ENCODE peak calls at places on chromosomes 16 and 17, in six cellular contexts. O, U, H, X, E and T are unnamed samples.

GRCh38 chr17:32498362-32498761 is 11.6 kb downstream of the CDK5R1 start:
- DNase-seq in H (no peak), O (no peak), U (no peak), X (no peak), E (no peak), T (no peak)

GRCh38 chr16:27724491-27724878 is 174.5 kb downstream of the KATNIP start:
- DNase-seq in X (no peak), U (peak), O (no peak), H (no peak), E (peak), T (no peak)

GRCh38 chr17:9220466-9221230 is 199.3 kb downstream of the NTN1 start:
- DNase-seq in X (no peak), H (no peak), O (no peak), E (no peak), U (no peak), T (no peak)

GRCh38 chr16:67277999-67278772 is 1.1 kb upstream of the PLEKHG4 start:
- DNase-seq in U (no peak), O (no peak), X (peak), H (no peak), E (peak), T (no peak)

GRCh38 chr17:21200590-21201301 is 13.2 kb downstream of the TMEM11 start:
- DNase-seq in X (no peak), E (no peak), O (no peak), U (no peak), H (no peak), T (no peak)

GRCh38 chr17:38352245-38353083 is 820 bp downstream of the SOCS7 start:
- DNase-seq in E (peak), O (peak), X (no peak), H (peak), U (peak), T (no peak)

GRCh38 chr17:74875970-74876593 is 3.3 kb upstream of the FDXR start:
- DNase-seq in U (no peak), E (no peak), X (no peak), O (no peak), H (no peak), T (no peak)

GRCh38 chr17:33294994-33295393 is 1.9 kb upstream of the ASIC2 start:
- DNase-seq in U (no peak), H (no peak), X (no peak), E (no peak), O (no peak), T (no peak)